ENCODE peak calls at places on chromosome 1, in five cellular contexts. One of them, this sample, is unnamed.

GRCh38 chr1:89904219-89904980 is 83.6 kb downstream of the LRRC8D start:
- DNase-seq in CD8-positive, alpha-beta memory T cell: no peak
- DNase-seq in psoas muscle: no peak
- DNase-seq in left lung: no peak
- DNase-seq in AG10803: no peak
- DNase-seq in this sample: no peak

GRCh38 chr1:48499211-48499610 is 27.2 kb upstream of the SPATA6 start:
- DNase-seq in AG10803: no peak
- DNase-seq in psoas muscle: no peak
- DNase-seq in CD8-positive, alpha-beta memory T cell: no peak
- DNase-seq in left lung: no peak
- DNase-seq in this sample: no peak

GRCh38 chr1:42777860-42778259 is 6.9 kb upstream of the TMEM269 start:
- DNase-seq in AG10803: peak
- DNase-seq in psoas muscle: no peak
- DNase-seq in CD8-positive, alpha-beta memory T cell: no peak
- DNase-seq in left lung: no peak
- DNase-seq in this sample: peak

GRCh38 chr1:169644298-169644697 is 14.4 kb upstream of the SELP start:
- DNase-seq in AG10803: no peak
- DNase-seq in CD8-positive, alpha-beta memory T cell: no peak
- DNase-seq in psoas muscle: no peak
- DNase-seq in left lung: no peak
- DNase-seq in this sample: no peak

GRCh38 chr1:68347415-68347814 is 102.3 kb downstream of the RPE65 start:
- DNase-seq in psoas muscle: peak
- DNase-seq in left lung: no peak
- DNase-seq in CD8-positive, alpha-beta memory T cell: no peak
- DNase-seq in AG10803: no peak
- DNase-seq in this sample: no peak

GRCh38 chr1:94679336-94680007 is 137.9 kb upstream of the F3 start:
- DNase-seq in CD8-positive, alpha-beta memory T cell: no peak
- DNase-seq in left lung: no peak
- DNase-seq in psoas muscle: peak
- DNase-seq in AG10803: no peak
- DNase-seq in this sample: peak

GRCh38 chr1:25517476-25518394 is 25.7 kb upstream of the LDLRAP1 start:
- DNase-seq in AG10803: no peak
- DNase-seq in left lung: no peak
- DNase-seq in CD8-positive, alpha-beta memory T cell: no peak
- DNase-seq in psoas muscle: no peak
- DNase-seq in this sample: no peak

GRCh38 chr1:234543442-234544093 is 64.6 kb upstream of the TARBP1 start:
- DNase-seq in AG10803: no peak
- DNase-seq in CD8-positive, alpha-beta memory T cell: no peak
- DNase-seq in psoas muscle: no peak
- DNase-seq in left lung: no peak
- DNase-seq in this sample: no peak

GRCh38 chr1:182603646-182604127 is 502 bp downstream of the RGS16 start:
- DNase-seq in psoas muscle: no peak
- DNase-seq in left lung: no peak
- DNase-seq in CD8-positive, alpha-beta memory T cell: no peak
- DNase-seq in AG10803: no peak
- DNase-seq in this sample: no peak

GRCh38 chr1:60504206-60504868 is 430.8 kb upstream of the C1orf87 start:
- DNase-seq in AG10803: no peak
- DNase-seq in left lung: no peak
- DNase-seq in CD8-positive, alpha-beta memory T cell: no peak
- DNase-seq in psoas muscle: no peak
- DNase-seq in this sample: peak

GRCh38 chr1:76268341-76268740 is 193.8 kb downstream of the ST6GALNAC3 start:
- DNase-seq in psoas muscle: no peak
- DNase-seq in left lung: no peak
- DNase-seq in CD8-positive, alpha-beta memory T cell: no peak
- DNase-seq in AG10803: no peak
- DNase-seq in this sample: no peak

GRCh38 chr1:233372218-233373125 is 44.9 kb downstream of the MAP3K21 start:
- DNase-seq in AG10803: no peak
- DNase-seq in left lung: no peak
- DNase-seq in psoas muscle: no peak
- DNase-seq in CD8-positive, alpha-beta memory T cell: no peak
- DNase-seq in this sample: no peak

GRCh38 chr1:10980094-10980577 is 32.3 kb upstream of the TARDBP start:
- DNase-seq in psoas muscle: peak
- DNase-seq in CD8-positive, alpha-beta memory T cell: no peak
- DNase-seq in AG10803: peak
- DNase-seq in left lung: peak
- DNase-seq in this sample: peak

GRCh38 chr1:155860939-155861496 is 1.7 kb downstream of the SYT11 start:
- DNase-seq in CD8-positive, alpha-beta memory T cell: no peak
- DNase-seq in left lung: no peak
- DNase-seq in AG10803: no peak
- DNase-seq in psoas muscle: no peak
- DNase-seq in this sample: peak
- H3K4me3 ChIP-seq in CD8-positive, alpha-beta memory T cell: no peak
- H3K4me3 ChIP-seq in left lung: peak
- H3K4me3 ChIP-seq in AG10803: peak
- H3K4me3 ChIP-seq in psoas muscle: peak
- H3K4me3 ChIP-seq in this sample: peak

GRCh38 chr1:145961109-145961424 is 3.2 kb upstream of the LIX1L start:
- DNase-seq in AG10803: no peak
- DNase-seq in left lung: no peak
- DNase-seq in psoas muscle: peak
- DNase-seq in CD8-positive, alpha-beta memory T cell: no peak
- DNase-seq in this sample: no peak
- H3K4me3 ChIP-seq in AG10803: peak
- H3K4me3 ChIP-seq in left lung: peak
- H3K4me3 ChIP-seq in psoas muscle: peak
- H3K4me3 ChIP-seq in CD8-positive, alpha-beta memory T cell: peak
- H3K4me3 ChIP-seq in this sample: peak

DNA sequence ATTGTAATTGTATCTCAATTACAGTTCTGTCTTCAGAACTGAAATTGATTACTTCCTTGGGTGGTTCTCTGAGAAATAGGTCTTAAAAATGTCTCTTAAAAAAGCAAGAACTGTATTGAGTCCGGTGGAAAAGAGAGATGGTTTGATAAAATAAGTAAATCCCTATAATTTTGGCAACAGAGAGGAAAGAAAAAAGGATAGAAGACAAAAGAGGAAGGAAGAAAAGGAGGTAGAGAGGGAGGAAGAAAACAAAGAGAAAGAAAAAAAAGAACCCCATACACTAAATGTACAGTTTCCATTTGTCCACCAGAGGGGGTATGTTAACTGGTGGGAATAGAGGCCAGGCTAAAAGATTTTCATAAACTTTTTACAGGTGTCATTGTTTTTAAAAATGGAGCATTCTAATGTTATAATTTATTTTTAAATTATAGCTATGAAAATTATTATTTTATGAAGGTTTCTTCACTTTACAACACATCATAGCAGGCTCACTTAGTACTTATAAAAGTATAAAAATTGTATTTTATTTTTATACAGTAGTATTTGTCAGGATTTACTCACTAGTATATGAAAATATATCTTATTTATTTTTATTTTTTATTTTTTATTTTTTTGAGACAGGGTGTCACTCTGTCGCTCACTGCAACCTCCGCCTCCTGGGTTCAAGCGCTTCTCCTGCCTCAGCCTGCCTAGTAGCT is 2.1 kb upstream of the UBE2T start:
- DNase-seq in left lung: no peak
- DNase-seq in CD8-positive, alpha-beta memory T cell: no peak
- DNase-seq in AG10803: peak
- DNase-seq in psoas muscle: no peak
- DNase-seq in this sample: peak
- H3K4me3 ChIP-seq in left lung: no peak
- H3K4me3 ChIP-seq in CD8-positive, alpha-beta memory T cell: no peak
- H3K4me3 ChIP-seq in AG10803: no peak
- H3K4me3 ChIP-seq in psoas muscle: no peak
- H3K4me3 ChIP-seq in this sample: no peak

GRCh38 chr1:110961902-110962301 is 1.8 kb downstream of the LRIF1 start:
- DNase-seq in CD8-positive, alpha-beta memory T cell: no peak
- DNase-seq in left lung: no peak
- DNase-seq in AG10803: no peak
- DNase-seq in psoas muscle: no peak
- DNase-seq in this sample: no peak
- H3K4me3 ChIP-seq in CD8-positive, alpha-beta memory T cell: peak
- H3K4me3 ChIP-seq in left lung: no peak
- H3K4me3 ChIP-seq in AG10803: no peak
- H3K4me3 ChIP-seq in psoas muscle: peak
- H3K4me3 ChIP-seq in this sample: no peak

GRCh38 chr1:202858789-202859414 is 30.0 kb downstream of the RABIF start:
- DNase-seq in CD8-positive, alpha-beta memory T cell: no peak
- DNase-seq in AG10803: peak
- DNase-seq in psoas muscle: peak
- DNase-seq in left lung: no peak
- DNase-seq in this sample: peak

GRCh38 chr1:202862672-202863560 is 26.0 kb downstream of the RABIF start:
- DNase-seq in left lung: no peak
- DNase-seq in CD8-positive, alpha-beta memory T cell: no peak
- DNase-seq in psoas muscle: no peak
- DNase-seq in AG10803: no peak
- DNase-seq in this sample: no peak

GRCh38 chr1:202858306-202858705 is 30.6 kb downstream of the RABIF start:
- DNase-seq in psoas muscle: peak
- DNase-seq in AG10803: peak
- DNase-seq in CD8-positive, alpha-beta memory T cell: no peak
- DNase-seq in left lung: no peak
- DNase-seq in this sample: peak

GRCh38 chr1:202861420-202862121 is 27.4 kb downstream of the RABIF start:
- DNase-seq in AG10803: peak
- DNase-seq in left lung: peak
- DNase-seq in CD8-positive, alpha-beta memory T cell: no peak
- DNase-seq in psoas muscle: peak
- DNase-seq in this sample: peak

DNA sequence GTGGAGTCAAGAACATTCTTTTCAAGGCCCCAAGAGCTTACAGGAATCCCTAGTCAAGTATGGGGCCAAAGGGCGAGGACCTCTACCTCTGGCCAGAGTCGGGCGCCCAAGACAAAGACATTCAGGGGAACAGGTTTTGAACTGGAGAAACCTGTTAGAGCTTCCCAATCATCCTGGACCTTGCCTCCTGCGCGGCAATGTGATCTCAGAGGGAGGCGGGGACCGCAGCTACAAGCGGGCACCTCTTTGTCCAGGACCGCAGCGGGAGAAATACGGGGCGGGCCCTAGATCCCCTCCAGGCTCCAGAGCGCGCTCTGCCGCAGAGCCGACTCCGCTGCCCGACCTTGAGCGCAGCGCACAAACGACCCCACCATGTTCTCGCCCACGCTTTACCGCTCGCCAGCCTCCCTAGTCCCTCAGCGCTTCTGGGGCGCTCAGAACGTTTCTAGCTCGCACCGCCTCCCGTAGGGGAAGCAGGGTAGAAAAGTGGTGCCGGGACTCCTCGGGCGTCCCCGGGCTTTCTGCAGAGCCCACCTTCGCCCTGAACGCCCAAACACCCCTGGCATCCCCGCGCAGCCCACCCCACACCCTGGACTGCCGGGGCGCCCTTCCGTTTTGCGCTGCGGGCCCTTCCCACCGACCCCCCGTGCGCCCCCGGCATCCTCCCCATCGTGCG is 28.1 kb downstream of the RABIF start:
- DNase-seq in left lung: peak
- DNase-seq in psoas muscle: peak
- DNase-seq in CD8-positive, alpha-beta memory T cell: no peak
- DNase-seq in AG10803: no peak
- DNase-seq in this sample: peak
- H3K4me3 ChIP-seq in left lung: peak
- H3K4me3 ChIP-seq in psoas muscle: peak
- H3K4me3 ChIP-seq in CD8-positive, alpha-beta memory T cell: peak
- H3K4me3 ChIP-seq in AG10803: peak
- H3K4me3 ChIP-seq in this sample: peak

GRCh38 chr1:155932487-155932886 is 1.7 kb downstream of the KHDC4 start:
- DNase-seq in AG10803: peak
- DNase-seq in CD8-positive, alpha-beta memory T cell: no peak
- DNase-seq in psoas muscle: no peak
- DNase-seq in left lung: no peak
- DNase-seq in this sample: peak
- H3K4me3 ChIP-seq in AG10803: peak
- H3K4me3 ChIP-seq in CD8-positive, alpha-beta memory T cell: no peak
- H3K4me3 ChIP-seq in psoas muscle: peak
- H3K4me3 ChIP-seq in left lung: no peak
- H3K4me3 ChIP-seq in this sample: no peak